ENCODE peak calls at places on chromosomes 7 and 10, in ten cellular contexts. N is prostate gland; F is heart left ventricle; T is mammary epithelial cell; S is aorta; Z is CD4-positive, alpha-beta T cell; A is heart right ventricle; U is Peyer's patch; L is sigmoid colon; H is tibial nerve. C is an unnamed sample.
A peak's percentile ranks its signal among the peaks of the same experiment; 100 is the strongest.

GRCh38 chr7:44945479-44945878 is 33.3 kb downstream of the MYO1G start:
- DNase-seq in N (no peak), F (no peak), T (no peak), S (no peak), Z (no peak), A (no peak), U (no peak), L (no peak), H (no peak), C (no peak)

GRCh38 chr7:116259821-116260440 is 49.6 kb downstream of the TES start:
- DNase-seq in N (no peak), F (no peak), T (peak; percentile 98), S (no peak), Z (no peak), A (no peak), U (no peak), L (no peak), H (no peak), C (no peak)

GRCh38 chr7:7706101-7706511 is 12.3 kb downstream of the RPA3 start:
- DNase-seq in N (no peak), F (no peak), T (no peak), S (no peak), Z (no peak), A (no peak), U (no peak), L (no peak), H (no peak), C (no peak)

GRCh38 chr10:108070789-108071188 is 906.3 kb upstream of the SORCS1 start:
- DNase-seq in N (no peak), F (no peak), T (no peak), S (no peak), Z (no peak), A (no peak), U (no peak), L (no peak), H (no peak), C (no peak)

GRCh38 chr10:129085821-129086220 is 381.2 kb upstream of the MGMT start:
- DNase-seq in N (no peak), F (no peak), T (no peak), S (no peak), Z (no peak), A (no peak), U (no peak), L (no peak), H (no peak), C (no peak)

GRCh38 chr7:27955596-27955995 is 215.6 kb downstream of the TAX1BP1 start:
- DNase-seq in N (no peak), F (no peak), T (no peak), S (no peak), Z (no peak), A (no peak), U (no peak), L (no peak), H (no peak), C (no peak)

GRCh38 chr10:79137404-79137803 is 68.6 kb downstream of the ZMIZ1 start:
- DNase-seq in N (no peak), F (no peak), T (no peak), S (no peak), Z (no peak), A (no peak), U (no peak), L (no peak), H (no peak), C (no peak)

GRCh38 chr7:27113991-27114866 is 11.7 kb upstream of the HOXA2 start:
- DNase-seq in N (peak; percentile 56), F (no peak), T (peak; percentile 68), S (peak; percentile 81), Z (no peak), A (no peak), U (peak; percentile 69), L (peak; percentile 89), H (no peak), C (no peak)

GRCh38 chr7:104873346-104873849 is 140.6 kb upstream of the KMT2E start:
- DNase-seq in N (no peak), F (no peak), T (no peak), S (no peak), Z (no peak), A (no peak), U (no peak), L (no peak), H (no peak), C (no peak)

DNA sequence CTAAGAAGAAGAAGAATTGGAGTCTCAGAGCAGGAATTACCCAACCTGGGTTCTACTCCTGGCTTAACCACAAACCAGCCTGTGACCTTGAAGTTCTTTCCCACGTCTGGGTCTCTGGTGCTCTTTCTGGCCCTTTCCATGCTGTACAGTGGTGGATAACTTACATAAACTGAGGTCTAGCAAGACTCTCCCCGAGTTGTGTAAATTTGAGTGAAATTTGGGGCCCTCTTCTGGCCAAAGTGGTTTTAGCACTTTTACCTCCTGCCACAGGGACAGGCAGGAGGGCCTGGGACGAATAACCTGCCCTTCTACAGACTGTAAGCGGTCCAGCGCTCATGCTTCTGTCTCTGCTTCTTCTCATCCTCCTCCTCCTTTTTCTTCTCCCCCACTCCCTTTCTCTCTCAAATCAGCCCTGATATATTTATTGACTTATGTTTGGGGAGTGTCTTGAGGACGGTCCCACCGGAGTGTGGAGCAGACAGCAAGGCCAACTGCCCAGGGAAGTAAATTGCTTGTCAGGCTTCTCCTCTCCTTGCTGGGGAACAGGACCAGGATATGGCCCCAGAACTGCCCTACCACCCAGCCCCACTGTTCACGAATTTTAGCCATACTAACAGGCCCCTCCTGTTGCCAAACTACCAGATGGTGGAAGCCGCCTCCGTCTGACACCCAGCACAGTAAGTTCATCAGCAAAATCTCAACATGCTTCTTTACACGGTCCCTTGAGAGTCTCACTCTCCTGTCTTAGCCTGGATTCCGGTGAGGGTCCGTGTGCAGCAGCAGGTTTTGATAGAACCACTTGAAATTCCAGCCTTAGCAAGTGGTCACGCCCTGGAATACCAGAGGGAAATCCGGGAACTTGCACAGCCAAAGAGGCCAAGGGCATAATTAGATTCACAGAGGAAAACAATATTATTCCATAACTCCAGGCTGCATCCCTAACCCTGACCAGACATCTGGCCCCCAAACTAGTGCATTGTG is 4.1 kb upstream of the SH3PXD2A start:
- DNase-seq in N (peak; percentile 67), F (no peak), T (peak; percentile 69), S (no peak), Z (peak; percentile 32), A (no peak), U (no peak), L (peak; percentile 78), H (peak; percentile 44), C (no peak)
- H3K27ac ChIP-seq in N (no peak overlapping the region), F (no peak overlapping the region), T (peak overlapping the region; percentile 22), S (no peak overlapping the region), Z (no peak overlapping the region), A (no peak overlapping the region), U (no peak overlapping the region), L (no peak overlapping the region), H (peak overlapping the region; percentile 9), C (peak overlapping the region; percentile 19)

GRCh38 chr10:33306756-33307519 is 27.5 kb downstream of the NRP1 start:
- DNase-seq in N (no peak), F (no peak), T (no peak), S (no peak), Z (no peak), A (no peak), U (no peak), L (no peak), H (no peak), C (no peak)

GRCh38 chr10:33307835-33308234 is 26.6 kb downstream of the NRP1 start:
- DNase-seq in N (no peak), F (no peak), T (no peak), S (no peak), Z (no peak), A (no peak), U (no peak), L (no peak), H (no peak), C (no peak)

GRCh38 chr10:33303988-33304387 is 30.5 kb downstream of the NRP1 start:
- DNase-seq in N (no peak), F (no peak), T (no peak), S (no peak), Z (no peak), A (no peak), U (no peak), L (no peak), H (no peak), C (no peak)

GRCh38 chr10:33304553-33304952 is 29.9 kb downstream of the NRP1 start:
- DNase-seq in N (no peak), F (no peak), T (no peak), S (no peak), Z (no peak), A (no peak), U (no peak), L (no peak), H (no peak), C (no peak)

DNA sequence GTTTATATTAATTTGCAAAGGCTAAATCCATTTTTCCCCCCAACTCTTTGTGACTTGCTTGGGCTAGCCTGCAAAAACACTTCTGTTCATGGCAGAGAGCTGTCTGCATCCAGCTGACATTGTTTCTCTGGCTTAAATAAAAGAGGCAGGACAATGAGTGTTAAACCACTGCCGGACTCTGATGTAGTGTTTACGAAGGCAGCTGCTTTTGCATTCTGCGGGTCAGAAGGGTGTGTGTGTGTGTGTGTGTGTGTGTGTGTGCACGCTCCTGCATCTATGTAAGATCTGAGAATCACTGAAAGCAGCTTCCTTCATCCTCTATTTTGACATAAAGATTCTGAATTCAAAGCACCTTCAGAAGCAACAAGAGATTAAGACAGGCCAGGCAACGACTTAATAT is 28.3 kb downstream of the NRP1 start:
- DNase-seq in N (no peak), F (no peak), T (no peak), S (no peak), Z (no peak), A (no peak), U (no peak), L (no peak), H (no peak), C (no peak)
- H3K27ac ChIP-seq in N (no peak overlapping the region), F (peak overlapping the region; percentile 27), T (no peak overlapping the region), S (no peak overlapping the region), Z (no peak overlapping the region), A (peak overlapping the region; percentile 28), U (no peak overlapping the region), L (peak overlapping the region; percentile 10), H (no peak overlapping the region), C (no peak overlapping the region)

DNA sequence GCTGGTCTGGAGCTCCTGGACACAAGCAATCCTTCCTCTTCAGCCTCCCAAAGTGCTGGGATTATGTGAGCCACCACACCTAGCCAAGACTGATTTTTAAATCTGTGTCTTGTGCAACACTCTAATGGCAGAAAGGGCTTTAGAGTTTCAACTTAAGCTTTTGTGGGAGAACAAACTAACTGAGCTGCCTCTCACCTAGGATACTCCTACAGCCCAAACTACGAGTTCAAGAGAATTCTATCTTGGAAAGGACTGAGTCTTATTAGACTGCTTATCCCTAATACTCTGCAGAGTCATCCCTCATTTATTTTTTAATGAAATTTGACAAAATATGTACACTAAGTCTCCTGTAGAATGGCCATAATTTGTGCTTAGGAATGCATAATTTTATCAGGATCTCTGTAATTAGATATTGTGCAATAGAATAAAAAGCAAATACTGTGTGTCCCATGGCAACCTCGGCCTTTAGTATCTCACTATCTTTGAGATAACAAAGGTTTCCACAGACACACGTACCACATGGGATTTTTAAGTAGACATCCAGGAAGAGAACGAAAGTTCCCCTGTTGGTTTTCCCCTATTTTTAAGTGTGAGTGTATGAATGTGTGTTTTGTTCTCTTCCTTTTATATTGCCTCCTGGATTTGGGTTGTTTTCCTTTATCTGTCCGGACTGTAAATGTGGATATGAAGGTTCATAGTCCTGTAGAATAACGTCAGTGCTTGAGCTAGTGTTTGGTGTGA is 199.4 kb upstream of the TCF7L2 start:
- DNase-seq in N (no peak), F (no peak), T (no peak), S (no peak), Z (no peak), A (no peak), U (no peak), L (no peak), H (no peak), C (no peak)
- H3K27ac ChIP-seq in N (no peak overlapping the region), F (no peak overlapping the region), T (no peak overlapping the region), S (no peak overlapping the region), Z (no peak overlapping the region), A (no peak overlapping the region), U (peak overlapping the region; percentile 74), L (no peak overlapping the region), H (no peak overlapping the region), C (no peak overlapping the region)

GRCh38 chr7:22193361-22194016 is 163.5 kb downstream of the RAPGEF5 start:
- DNase-seq in N (no peak), F (no peak), T (no peak), S (peak; percentile 57), Z (no peak), A (no peak), U (no peak), L (peak; percentile 71), H (no peak), C (no peak)
- H3K27ac ChIP-seq in N (no peak overlapping the region), F (no peak overlapping the region), T (no peak overlapping the region), S (no peak overlapping the region), Z (no peak overlapping the region), A (no peak overlapping the region), U (no peak overlapping the region), L (peak overlapping the region; percentile 11), H (no peak overlapping the region), C (peak overlapping the region; percentile 85)

C was measured in substantia nigra.